ENCODE peak calls at places on chromosomes 13 and 19, in seven cellular contexts. One of them, this sample, is unnamed.

GRCh38 chr13:39364797-39365468 is 238.1 kb downstream of the LHFPL6 start:
- DNase-seq in neural crest cell: no peak
- DNase-seq in cerebellar cortex: no peak
- DNase-seq in RWPE1: peak
- DNase-seq in A673: no peak
- DNase-seq in NCI-H1092 treated with DMSO at 0.1 percent for 48 hours: peak
- DNase-seq in thoracic aorta: no peak
- DNase-seq in this sample: peak

GRCh38 chr13:76383671-76384461 is 502.3 kb downstream of the KCTD12 start:
- DNase-seq in neural crest cell: no peak
- DNase-seq in cerebellar cortex: no peak
- DNase-seq in RWPE1: peak
- DNase-seq in A673: no peak
- DNase-seq in NCI-H1092 treated with DMSO at 0.1 percent for 48 hours: no peak
- DNase-seq in thoracic aorta: no peak
- DNase-seq in this sample: peak

GRCh38 chr19:4375620-4376228 is 24.6 kb downstream of the SH3GL1 start:
- DNase-seq in neural crest cell: no peak
- DNase-seq in cerebellar cortex: no peak
- DNase-seq in RWPE1: no peak
- DNase-seq in A673: peak
- DNase-seq in NCI-H1092 treated with DMSO at 0.1 percent for 48 hours: no peak
- DNase-seq in thoracic aorta: no peak
- DNase-seq in this sample: peak

GRCh38 chr13:22748866-22749586 is 431.8 kb upstream of the SGCG start:
- DNase-seq in neural crest cell: no peak
- DNase-seq in cerebellar cortex: no peak
- DNase-seq in RWPE1: no peak
- DNase-seq in A673: no peak
- DNase-seq in NCI-H1092 treated with DMSO at 0.1 percent for 48 hours: no peak
- DNase-seq in thoracic aorta: no peak
- DNase-seq in this sample: no peak

GRCh38 chr13:59261928-59262488 is 901.7 kb downstream of the DIAPH3 start:
- DNase-seq in neural crest cell: peak
- DNase-seq in cerebellar cortex: peak
- DNase-seq in RWPE1: no peak
- DNase-seq in A673: peak
- DNase-seq in NCI-H1092 treated with DMSO at 0.1 percent for 48 hours: peak
- DNase-seq in thoracic aorta: no peak
- DNase-seq in this sample: peak

GRCh38 chr13:101970339-101970738 is 431.5 kb downstream of the FGF14 start:
- DNase-seq in neural crest cell: no peak
- DNase-seq in cerebellar cortex: no peak
- DNase-seq in RWPE1: no peak
- DNase-seq in A673: no peak
- DNase-seq in NCI-H1092 treated with DMSO at 0.1 percent for 48 hours: no peak
- DNase-seq in thoracic aorta: no peak
- DNase-seq in this sample: no peak

GRCh38 chr19:2308114-2308556 is at the start of gene LINGO3:
- DNase-seq in neural crest cell: no peak
- DNase-seq in cerebellar cortex: no peak
- DNase-seq in RWPE1: no peak
- DNase-seq in A673: no peak
- DNase-seq in NCI-H1092 treated with DMSO at 0.1 percent for 48 hours: no peak
- DNase-seq in thoracic aorta: no peak
- DNase-seq in this sample: peak

GRCh38 chr13:75838366-75839017 is 202.4 kb downstream of the LMO7 start:
- DNase-seq in neural crest cell: no peak
- DNase-seq in cerebellar cortex: no peak
- DNase-seq in RWPE1: no peak
- DNase-seq in A673: no peak
- DNase-seq in NCI-H1092 treated with DMSO at 0.1 percent for 48 hours: peak
- DNase-seq in thoracic aorta: no peak
- DNase-seq in this sample: no peak

GRCh38 chr19:57578487-57579205 is at the start of gene ZNF416:
- DNase-seq in neural crest cell: peak
- DNase-seq in cerebellar cortex: peak
- DNase-seq in RWPE1: peak
- DNase-seq in A673: peak
- DNase-seq in NCI-H1092 treated with DMSO at 0.1 percent for 48 hours: peak
- DNase-seq in thoracic aorta: peak
- DNase-seq in this sample: peak

GRCh38 chr13:94640676-94641075 is 39.0 kb downstream of the GPR180 start:
- DNase-seq in neural crest cell: no peak
- DNase-seq in cerebellar cortex: no peak
- DNase-seq in RWPE1: no peak
- DNase-seq in A673: peak
- DNase-seq in NCI-H1092 treated with DMSO at 0.1 percent for 48 hours: no peak
- DNase-seq in thoracic aorta: no peak
- DNase-seq in this sample: no peak

GRCh38 chr13:33934343-33934742 is 116.4 kb downstream of the RFC3 start:
- DNase-seq in neural crest cell: no peak
- DNase-seq in cerebellar cortex: no peak
- DNase-seq in RWPE1: no peak
- DNase-seq in A673: no peak
- DNase-seq in NCI-H1092 treated with DMSO at 0.1 percent for 48 hours: no peak
- DNase-seq in thoracic aorta: no peak
- DNase-seq in this sample: no peak

GRCh38 chr13:35163674-35164073 is 221.6 kb downstream of the NBEA start:
- DNase-seq in neural crest cell: no peak
- DNase-seq in cerebellar cortex: no peak
- DNase-seq in RWPE1: no peak
- DNase-seq in A673: no peak
- DNase-seq in NCI-H1092 treated with DMSO at 0.1 percent for 48 hours: no peak
- DNase-seq in thoracic aorta: no peak
- DNase-seq in this sample: no peak

GRCh38 chr13:44273991-44274810 is 99.4 kb upstream of the SERP2 start:
- DNase-seq in neural crest cell: no peak
- DNase-seq in cerebellar cortex: no peak
- DNase-seq in RWPE1: peak
- DNase-seq in A673: no peak
- DNase-seq in NCI-H1092 treated with DMSO at 0.1 percent for 48 hours: peak
- DNase-seq in thoracic aorta: no peak
- DNase-seq in this sample: no peak

GRCh38 chr19:1856698-1857603 is 6.4 kb downstream of the KLF16 start:
- DNase-seq in neural crest cell: no peak
- DNase-seq in cerebellar cortex: peak
- DNase-seq in RWPE1: peak
- DNase-seq in A673: no peak
- DNase-seq in NCI-H1092 treated with DMSO at 0.1 percent for 48 hours: no peak
- DNase-seq in thoracic aorta: peak
- DNase-seq in this sample: peak

GRCh38 chr19:15237759-15238638 is 5.8 kb upstream of the EPHX3 start:
- DNase-seq in neural crest cell: no peak
- DNase-seq in cerebellar cortex: no peak
- DNase-seq in RWPE1: no peak
- DNase-seq in A673: no peak
- DNase-seq in NCI-H1092 treated with DMSO at 0.1 percent for 48 hours: no peak
- DNase-seq in thoracic aorta: no peak
- DNase-seq in this sample: no peak

GRCh38 chr19:8306235-8307054 is 1.7 kb downstream of the CD320 start:
- DNase-seq in neural crest cell: peak
- DNase-seq in cerebellar cortex: no peak
- DNase-seq in RWPE1: no peak
- DNase-seq in A673: no peak
- DNase-seq in NCI-H1092 treated with DMSO at 0.1 percent for 48 hours: no peak
- DNase-seq in thoracic aorta: no peak
- DNase-seq in this sample: no peak

GRCh38 chr13:59750860-59751259 is 412.9 kb downstream of the DIAPH3 start:
- DNase-seq in neural crest cell: peak
- DNase-seq in cerebellar cortex: peak
- DNase-seq in RWPE1: no peak
- DNase-seq in A673: peak
- DNase-seq in NCI-H1092 treated with DMSO at 0.1 percent for 48 hours: no peak
- DNase-seq in thoracic aorta: no peak
- DNase-seq in this sample: peak

GRCh38 chr13:32031025-32031814 is at the start of gene FRY:
- DNase-seq in neural crest cell: peak
- DNase-seq in cerebellar cortex: peak
- DNase-seq in RWPE1: peak
- DNase-seq in A673: peak
- DNase-seq in NCI-H1092 treated with DMSO at 0.1 percent for 48 hours: peak
- DNase-seq in thoracic aorta: peak
- DNase-seq in this sample: peak

GRCh38 chr13:29861694-29862110 is 11.3 kb upstream of the UBL3 start:
- DNase-seq in neural crest cell: no peak
- DNase-seq in cerebellar cortex: no peak
- DNase-seq in RWPE1: no peak
- DNase-seq in A673: no peak
- DNase-seq in NCI-H1092 treated with DMSO at 0.1 percent for 48 hours: no peak
- DNase-seq in thoracic aorta: no peak
- DNase-seq in this sample: no peak